ENCODE peak calls at places on chromosome 20, in five cellular contexts. M is stimulated activated CD8-positive, alpha-beta memory T cell treated with anti-CD3 and anti-CD28 coated beads, Interleukin-4, amount 100 ng/mL, for 24 hours; D is NCI-H460; Q is HTR-8/SVneo; G is aorta. B is an unnamed sample.

GRCh38 chr20:1336699-1337387 is 7.9 kb upstream of the SDCBP2 start:
- DNase-seq in M (no peak), D (no peak), Q (no peak), G (peak), B (no peak)

GRCh38 chr20:1535420-1536175 is 21.9 kb downstream of the SIRPD start:
- DNase-seq in M (no peak), D (no peak), Q (no peak), G (no peak), B (peak)

GRCh38 chr20:13312300-13312699 is 91.2 kb downstream of the ISM1 start:
- DNase-seq in M (no peak), D (no peak), Q (no peak), G (no peak), B (no peak)

GRCh38 chr20:64131406-64131805 is 24.0 kb upstream of the NPBWR2 start:
- DNase-seq in M (no peak), D (peak), Q (peak), G (peak), B (no peak)

GRCh38 chr20:51562334-51563140 is 20.0 kb upstream of the NFATC2 start:
- DNase-seq in M (no peak), D (peak), Q (peak), G (peak), B (peak)

GRCh38 chr20:61044499-61044898 is 207.6 kb upstream of the CDH4 start:
- DNase-seq in M (no peak), D (no peak), Q (no peak), G (no peak), B (no peak)

GRCh38 chr20:34472246-34472925 is 43.8 kb upstream of the DYNLRB1 start:
- DNase-seq in M (no peak), D (no peak), Q (peak), G (no peak), B (no peak)

GRCh38 chr20:2023151-2023550 is 29.3 kb upstream of the PDYN start:
- DNase-seq in M (no peak), D (no peak), Q (no peak), G (no peak), B (no peak)

GRCh38 chr20:3785240-3786125 is 1.1 kb downstream of the CENPB start:
- DNase-seq in M (no peak), D (no peak), Q (no peak), G (peak), B (no peak)

GRCh38 chr20:46970937-46971630 is 76.4 kb downstream of the EYA2 start:
- DNase-seq in M (no peak), D (peak), Q (peak), G (no peak), B (no peak)

GRCh38 chr20:38387953-38388352 is 41.7 kb downstream of the LBP start:
- DNase-seq in M (no peak), D (no peak), Q (no peak), G (no peak), B (no peak)